ENCODE peak calls at places on chromosome 5, in seven cellular contexts. One of them, this sample, is unnamed.

GRCh38 chr5:146339715-146340259 is 1.1 kb downstream of the POU4F3 start:
- DNase-seq in MM.1S: no peak
- DNase-seq in mammary epithelial cell: no peak
- DNase-seq in sigmoid colon: no peak
- DNase-seq in colonic mucosa: no peak
- DNase-seq in breast epithelium: no peak
- DNase-seq in A549: no peak
- DNase-seq in this sample: no peak

GRCh38 chr5:27463446-27464149 is 425.2 kb upstream of the CDH9 start:
- DNase-seq in MM.1S: no peak
- DNase-seq in mammary epithelial cell: no peak
- DNase-seq in sigmoid colon: no peak
- DNase-seq in colonic mucosa: no peak
- DNase-seq in breast epithelium: no peak
- DNase-seq in A549: no peak
- DNase-seq in this sample: no peak

GRCh38 chr5:110757118-110757729 is 18.4 kb downstream of the SLC25A46 start:
- DNase-seq in MM.1S: peak; percentile 47
- DNase-seq in mammary epithelial cell: peak; percentile 42
- DNase-seq in sigmoid colon: no peak
- DNase-seq in colonic mucosa: peak; percentile 20
- DNase-seq in breast epithelium: no peak
- DNase-seq in A549: no peak
- DNase-seq in this sample: no peak

GRCh38 chr5:55694152-55694830 is 17.8 kb downstream of the SLC38A9 start:
- DNase-seq in MM.1S: peak; percentile 50
- DNase-seq in mammary epithelial cell: peak; percentile 36
- DNase-seq in sigmoid colon: no peak
- DNase-seq in colonic mucosa: no peak
- DNase-seq in breast epithelium: no peak
- DNase-seq in A549: no peak
- DNase-seq in this sample: no peak

GRCh38 chr5:157608972-157609565 is 33.5 kb upstream of the ADAM19 start:
- DNase-seq in MM.1S: no peak
- DNase-seq in mammary epithelial cell: no peak
- DNase-seq in sigmoid colon: no peak
- DNase-seq in colonic mucosa: no peak
- DNase-seq in breast epithelium: no peak
- DNase-seq in A549: no peak
- DNase-seq in this sample: no peak

GRCh38 chr5:6434737-6435136 is 13.9 kb upstream of the UBE2QL1 start:
- DNase-seq in MM.1S: peak; percentile 4
- DNase-seq in mammary epithelial cell: no peak
- DNase-seq in sigmoid colon: no peak
- DNase-seq in colonic mucosa: no peak
- DNase-seq in breast epithelium: no peak
- DNase-seq in A549: no peak
- DNase-seq in this sample: no peak

GRCh38 chr5:138603521-138603920 is 28.3 kb upstream of the HSPA9 start:
- DNase-seq in MM.1S: peak; percentile 15
- DNase-seq in mammary epithelial cell: peak; percentile 81
- DNase-seq in sigmoid colon: no peak
- DNase-seq in colonic mucosa: no peak
- DNase-seq in breast epithelium: no peak
- DNase-seq in A549: no peak
- DNase-seq in this sample: no peak

GRCh38 chr5:162785673-162786072 is 651.7 kb upstream of the CCNG1 start:
- DNase-seq in MM.1S: no peak
- DNase-seq in mammary epithelial cell: no peak
- DNase-seq in sigmoid colon: no peak
- DNase-seq in colonic mucosa: no peak
- DNase-seq in breast epithelium: no peak
- DNase-seq in A549: no peak
- DNase-seq in this sample: no peak

GRCh38 chr5:76689321-76690026 is 26.5 kb upstream of the F2R start:
- DNase-seq in MM.1S: no peak
- DNase-seq in mammary epithelial cell: peak; percentile 81
- DNase-seq in sigmoid colon: no peak
- DNase-seq in colonic mucosa: no peak
- DNase-seq in breast epithelium: no peak
- DNase-seq in A549: no peak
- DNase-seq in this sample: no peak

GRCh38 chr5:79200573-79201183 is 35.3 kb upstream of the JMY start:
- DNase-seq in MM.1S: peak; percentile 30
- DNase-seq in mammary epithelial cell: no peak
- DNase-seq in sigmoid colon: no peak
- DNase-seq in colonic mucosa: no peak
- DNase-seq in breast epithelium: no peak
- DNase-seq in A549: peak; percentile 56
- DNase-seq in this sample: no peak

GRCh38 chr5:76874088-76874581 is 24.3 kb downstream of the S100Z start:
- DNase-seq in MM.1S: peak; percentile 90
- DNase-seq in mammary epithelial cell: no peak
- DNase-seq in sigmoid colon: no peak
- DNase-seq in colonic mucosa: no peak
- DNase-seq in breast epithelium: no peak
- DNase-seq in A549: no peak
- DNase-seq in this sample: no peak

GRCh38 chr5:60257852-60258251 is 364.3 kb upstream of the PDE4D start:
- DNase-seq in MM.1S: no peak
- DNase-seq in mammary epithelial cell: no peak
- DNase-seq in sigmoid colon: no peak
- DNase-seq in colonic mucosa: no peak
- DNase-seq in breast epithelium: no peak
- DNase-seq in A549: no peak
- DNase-seq in this sample: peak; percentile 43

GRCh38 chr5:111967463-111967862 is 210.5 kb upstream of the NREP start:
- DNase-seq in MM.1S: no peak
- DNase-seq in mammary epithelial cell: no peak
- DNase-seq in sigmoid colon: no peak
- DNase-seq in colonic mucosa: no peak
- DNase-seq in breast epithelium: no peak
- DNase-seq in A549: no peak
- DNase-seq in this sample: no peak

GRCh38 chr5:54455413-54456157 is at the start of gene HSPB3:
- DNase-seq in MM.1S: no peak
- DNase-seq in mammary epithelial cell: no peak
- DNase-seq in sigmoid colon: peak; percentile 74
- DNase-seq in colonic mucosa: no peak
- DNase-seq in breast epithelium: no peak
- DNase-seq in A549: no peak
- DNase-seq in this sample: no peak

GRCh38 chr5:54454602-54455001 is 897 bp upstream of the HSPB3 start:
- DNase-seq in MM.1S: no peak
- DNase-seq in mammary epithelial cell: no peak
- DNase-seq in sigmoid colon: no peak
- DNase-seq in colonic mucosa: no peak
- DNase-seq in breast epithelium: no peak
- DNase-seq in A549: no peak
- DNase-seq in this sample: no peak

GRCh38 chr5:54460181-54460919 is 4.9 kb downstream of the HSPB3 start:
- DNase-seq in MM.1S: no peak
- DNase-seq in mammary epithelial cell: no peak
- DNase-seq in sigmoid colon: no peak
- DNase-seq in colonic mucosa: no peak
- DNase-seq in breast epithelium: no peak
- DNase-seq in A549: no peak
- DNase-seq in this sample: no peak

GRCh38 chr5:54458221-54458620 is 2.7 kb downstream of the HSPB3 start:
- DNase-seq in MM.1S: no peak
- DNase-seq in mammary epithelial cell: no peak
- DNase-seq in sigmoid colon: no peak
- DNase-seq in colonic mucosa: no peak
- DNase-seq in breast epithelium: no peak
- DNase-seq in A549: no peak
- DNase-seq in this sample: no peak

DNA sequence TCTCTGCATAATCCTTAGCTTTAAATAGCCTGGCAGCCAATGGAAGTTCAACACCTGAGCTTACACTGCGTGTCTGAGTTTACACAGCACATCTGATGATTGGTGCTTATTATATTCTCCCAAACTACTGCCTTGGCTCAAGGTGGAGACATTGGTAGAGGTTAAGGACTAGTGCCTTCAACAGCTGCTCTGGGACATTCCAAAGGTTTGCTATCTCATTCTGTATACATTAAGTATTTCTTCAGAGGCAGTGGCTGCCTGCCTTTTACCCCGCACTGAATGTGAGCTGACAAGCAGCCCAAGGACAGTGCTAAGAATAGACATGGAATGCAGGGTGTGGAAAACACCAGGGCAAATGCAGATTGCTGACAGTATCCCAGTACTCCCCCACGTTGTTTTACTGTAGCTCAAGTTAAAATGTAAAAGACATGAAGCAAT is 1.6 kb downstream of the HSPB3 start:
- DNase-seq in MM.1S: no peak
- DNase-seq in mammary epithelial cell: peak; percentile 19
- DNase-seq in sigmoid colon: no peak
- DNase-seq in colonic mucosa: no peak
- DNase-seq in breast epithelium: no peak
- DNase-seq in A549: peak; percentile 55
- DNase-seq in this sample: no peak
- H3K4me3 ChIP-seq in MM.1S: no peak overlapping the region
- H3K4me3 ChIP-seq in mammary epithelial cell: no peak overlapping the region
- H3K4me3 ChIP-seq in sigmoid colon: no peak overlapping the region
- H3K4me3 ChIP-seq in colonic mucosa: no peak overlapping the region
- H3K4me3 ChIP-seq in breast epithelium: no peak overlapping the region
- H3K4me3 ChIP-seq in A549: no peak overlapping the region
- H3K4me3 ChIP-seq in this sample: no peak overlapping the region

GRCh38 chr5:172410160-172410559 is 44.2 kb downstream of the SH3PXD2B start:
- DNase-seq in MM.1S: no peak
- DNase-seq in mammary epithelial cell: peak; percentile 50
- DNase-seq in sigmoid colon: no peak
- DNase-seq in colonic mucosa: no peak
- DNase-seq in breast epithelium: no peak
- DNase-seq in A549: no peak
- DNase-seq in this sample: no peak

GRCh38 chr5:172405708-172406107 is 48.6 kb downstream of the SH3PXD2B start:
- DNase-seq in MM.1S: no peak
- DNase-seq in mammary epithelial cell: no peak
- DNase-seq in sigmoid colon: no peak
- DNase-seq in colonic mucosa: no peak
- DNase-seq in breast epithelium: no peak
- DNase-seq in A549: no peak
- DNase-seq in this sample: no peak

GRCh38 chr5:172407241-172407691 is 47.1 kb downstream of the SH3PXD2B start:
- DNase-seq in MM.1S: no peak
- DNase-seq in mammary epithelial cell: no peak
- DNase-seq in sigmoid colon: peak; percentile 69
- DNase-seq in colonic mucosa: no peak
- DNase-seq in breast epithelium: no peak
- DNase-seq in A549: no peak
- DNase-seq in this sample: no peak

GRCh38 chr5:172405226-172405625 is 49.1 kb downstream of the SH3PXD2B start:
- DNase-seq in MM.1S: no peak
- DNase-seq in mammary epithelial cell: no peak
- DNase-seq in sigmoid colon: no peak
- DNase-seq in colonic mucosa: no peak
- DNase-seq in breast epithelium: no peak
- DNase-seq in A549: no peak
- DNase-seq in this sample: no peak

DNA sequence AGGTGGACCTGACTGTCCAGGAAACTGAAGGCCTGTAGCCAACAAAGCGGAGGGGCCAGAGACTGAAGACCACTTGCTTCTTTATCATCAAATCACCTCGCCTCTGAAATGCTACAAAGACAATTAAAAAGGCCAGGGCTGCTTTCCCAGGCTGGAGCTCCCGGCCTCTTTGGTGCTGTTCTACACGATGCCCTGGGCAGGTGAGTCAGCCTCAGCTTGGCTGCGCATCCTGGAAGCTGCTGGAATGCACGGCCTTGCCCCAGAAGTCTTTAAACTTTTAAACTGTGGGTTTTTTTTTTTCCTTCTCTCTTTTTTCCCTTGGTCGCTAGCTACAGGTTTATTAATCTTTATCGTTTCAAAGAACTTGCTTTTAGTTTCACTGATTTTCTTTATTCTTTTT is 46.5 kb downstream of the SH3PXD2B start:
- DNase-seq in MM.1S: no peak
- DNase-seq in mammary epithelial cell: peak; percentile 78
- DNase-seq in sigmoid colon: peak; percentile 76
- DNase-seq in colonic mucosa: no peak
- DNase-seq in breast epithelium: no peak
- DNase-seq in A549: no peak
- DNase-seq in this sample: no peak
- H3K27ac ChIP-seq in MM.1S: no peak overlapping the region
- H3K27ac ChIP-seq in mammary epithelial cell: no peak overlapping the region
- H3K27ac ChIP-seq in sigmoid colon: peak overlapping the region; percentile 73
- H3K27ac ChIP-seq in colonic mucosa: no peak overlapping the region
- H3K27ac ChIP-seq in breast epithelium: peak overlapping the region; percentile 82
- H3K27ac ChIP-seq in A549: peak overlapping the region; percentile 17
- H3K27ac ChIP-seq in this sample: peak overlapping the region; percentile 11

GRCh38 chr5:150075233-150075632 is 11.1 kb downstream of the CSF1R start:
- DNase-seq in MM.1S: no peak
- DNase-seq in mammary epithelial cell: no peak
- DNase-seq in sigmoid colon: no peak
- DNase-seq in colonic mucosa: peak; percentile 5
- DNase-seq in breast epithelium: no peak
- DNase-seq in A549: no peak
- DNase-seq in this sample: no peak
- TF ChIP-seq CTCF in MM.1S: no peak
- TF ChIP-seq CTCF in mammary epithelial cell: no peak
- TF ChIP-seq CTCF in sigmoid colon: no peak
- TF ChIP-seq CTCF in colonic mucosa: no peak
- TF ChIP-seq CTCF in breast epithelium: no peak
- TF ChIP-seq CTCF in A549: no peak
- TF ChIP-seq CTCF in this sample: no peak

GRCh38 chr5:123558762-123559433 is 46.9 kb downstream of the CSNK1G3 start:
- DNase-seq in MM.1S: no peak
- DNase-seq in mammary epithelial cell: no peak
- DNase-seq in sigmoid colon: no peak
- DNase-seq in colonic mucosa: no peak
- DNase-seq in breast epithelium: no peak
- DNase-seq in A549: no peak
- DNase-seq in this sample: no peak

GRCh38 chr5:123557907-123558306 is 45.9 kb downstream of the CSNK1G3 start:
- DNase-seq in MM.1S: no peak
- DNase-seq in mammary epithelial cell: no peak
- DNase-seq in sigmoid colon: no peak
- DNase-seq in colonic mucosa: no peak
- DNase-seq in breast epithelium: no peak
- DNase-seq in A549: no peak
- DNase-seq in this sample: no peak

GRCh38 chr5:123554601-123555000 is 42.6 kb downstream of the CSNK1G3 start:
- DNase-seq in MM.1S: no peak
- DNase-seq in mammary epithelial cell: no peak
- DNase-seq in sigmoid colon: no peak
- DNase-seq in colonic mucosa: no peak
- DNase-seq in breast epithelium: no peak
- DNase-seq in A549: no peak
- DNase-seq in this sample: peak; percentile 15

GRCh38 chr5:123561230-123561629 is 49.3 kb downstream of the CSNK1G3 start:
- DNase-seq in MM.1S: no peak
- DNase-seq in mammary epithelial cell: no peak
- DNase-seq in sigmoid colon: no peak
- DNase-seq in colonic mucosa: no peak
- DNase-seq in breast epithelium: no peak
- DNase-seq in A549: no peak
- DNase-seq in this sample: no peak

DNA sequence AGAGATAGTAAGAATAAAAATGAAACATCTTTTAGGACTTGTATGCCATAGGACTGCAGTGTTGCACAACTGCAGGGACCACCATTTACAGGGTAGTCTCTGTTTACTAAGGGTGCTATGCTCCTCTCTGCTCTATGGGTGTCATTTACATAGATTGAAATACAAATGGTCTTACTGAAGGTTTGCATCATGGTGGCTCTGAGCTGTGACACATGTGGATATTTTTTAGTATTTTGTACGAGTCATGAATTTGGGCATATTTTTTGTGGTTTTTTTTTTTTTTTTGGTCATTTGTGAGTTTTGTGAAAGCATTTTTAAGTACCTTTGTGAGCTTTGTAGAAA is 47.4 kb downstream of the CSNK1G3 start:
- DNase-seq in MM.1S: no peak
- DNase-seq in mammary epithelial cell: no peak
- DNase-seq in sigmoid colon: no peak
- DNase-seq in colonic mucosa: no peak
- DNase-seq in breast epithelium: no peak
- DNase-seq in A549: no peak
- DNase-seq in this sample: no peak
- H3K4me3 ChIP-seq in MM.1S: no peak overlapping the region
- H3K4me3 ChIP-seq in mammary epithelial cell: no peak overlapping the region
- H3K4me3 ChIP-seq in sigmoid colon: no peak overlapping the region
- H3K4me3 ChIP-seq in colonic mucosa: no peak overlapping the region
- H3K4me3 ChIP-seq in breast epithelium: no peak overlapping the region
- H3K4me3 ChIP-seq in A549: no peak overlapping the region
- H3K4me3 ChIP-seq in this sample: no peak overlapping the region

This sample was measured in upper lobe of left lung.